ENCODE peak calls at places on chromosomes 2 and 18, in eight cellular contexts. I is tibial nerve; X is CD4-positive, alpha-beta memory T cell; G is left ventricle myocardium inferior; M is GM23248; E is A549; H is hepatocyte; D is tibial artery. P is an unnamed sample.

GRCh38 chr2:146934921-146935320 is 909.9 kb upstream of the ACVR2A start:
- DNase-seq in I (no peak), X (no peak), G (no peak), M (no peak), E (no peak), H (no peak), D (no peak), P (no peak)

GRCh38 chr2:199977984-199978415 is 22.6 kb downstream of the MAIP1 start:
- DNase-seq in I (no peak), X (no peak), G (no peak), M (peak; percentile 81), E (no peak), H (peak; percentile 69), D (no peak), P (no peak)

GRCh38 chr2:67650292-67651133 is 253.4 kb downstream of the ETAA1 start:
- DNase-seq in I (peak; percentile 76), X (no peak), G (peak; percentile 82), M (peak; percentile 95), E (peak; percentile 49), H (peak; percentile 93), D (peak; percentile 91), P (peak; percentile 90)

GRCh38 chr2:240523451-240524281 is 34.1 kb downstream of the ANKMY1 start:
- DNase-seq in I (no peak), X (no peak), G (no peak), M (no peak), E (no peak), H (no peak), D (no peak), P (no peak)

GRCh38 chr2:58904091-58904490 is 663.0 kb upstream of the FANCL start:
- DNase-seq in I (no peak), X (no peak), G (no peak), M (no peak), E (no peak), H (no peak), D (no peak), P (no peak)

GRCh38 chr2:45195916-45196315 is 186.7 kb upstream of the SIX2 start:
- DNase-seq in I (no peak), X (no peak), G (no peak), M (no peak), E (no peak), H (no peak), D (no peak), P (no peak)

GRCh38 chr2:63840081-63840784 is 1.5 kb upstream of the UGP2 start:
- DNase-seq in I (peak; percentile 17), X (no peak), G (no peak), M (no peak), E (peak; percentile 30), H (no peak), D (no peak), P (no peak)

GRCh38 chr2:168748461-168748860 is 54.0 kb upstream of the NOSTRIN start:
- DNase-seq in I (no peak), X (no peak), G (no peak), M (no peak), E (no peak), H (no peak), D (no peak), P (no peak)

GRCh38 chr18:41745166-41746049 is 209.6 kb upstream of the PIK3C3 start:
- DNase-seq in I (no peak), X (no peak), G (peak; percentile 16), M (peak; percentile 54), E (peak; percentile 4), H (peak; percentile 80), D (no peak), P (peak; percentile 65)

GRCh38 chr2:239949537-239949936 is 75.6 kb downstream of the NDUFA10 start:
- DNase-seq in I (no peak), X (no peak), G (no peak), M (no peak), E (no peak), H (no peak), D (no peak), P (no peak)

GRCh38 chr2:70962211-70962884 is 16.1 kb upstream of the ANKRD53 start:
- DNase-seq in I (no peak), X (no peak), G (no peak), M (no peak), E (no peak), H (peak; percentile 3), D (peak; percentile 53), P (no peak)

GRCh38 chr2:237217995-237218621 is 132.4 kb downstream of the COPS8 start:
- DNase-seq in I (no peak), X (no peak), G (no peak), M (peak; percentile 14), E (no peak), H (no peak), D (no peak), P (no peak)

GRCh38 chr2:40955635-40956034 is 503.7 kb upstream of the SLC8A1 start:
- DNase-seq in I (no peak), X (no peak), G (no peak), M (no peak), E (no peak), H (peak; percentile 5), D (no peak), P (no peak)

GRCh38 chr2:172216348-172216933 is 113.7 kb upstream of the DLX2 start:
- DNase-seq in I (no peak), X (no peak), G (no peak), M (no peak), E (no peak), H (no peak), D (no peak), P (no peak)

GRCh38 chr2:85995648-85996529 is 107.1 kb upstream of the ST3GAL5 start:
- DNase-seq in I (no peak), X (no peak), G (no peak), M (no peak), E (no peak), H (no peak), D (no peak), P (peak; percentile 37)
- H3K27ac ChIP-seq in I (peak overlapping the region; percentile 95), X (no peak overlapping the region), G (peak overlapping the region; percentile 82), M (no peak overlapping the region), E (no peak overlapping the region), H (peak overlapping the region; percentile 90), D (peak overlapping the region; percentile 83), P (peak overlapping the region; percentile 40)

GRCh38 chr2:190888449-190888848 is 7.8 kb downstream of the GLS start:
- DNase-seq in I (no peak), X (no peak), G (no peak), M (no peak), E (no peak), H (no peak), D (no peak), P (no peak)

GRCh38 chr2:190891370-190891769 is 10.7 kb downstream of the GLS start:
- DNase-seq in I (no peak), X (no peak), G (no peak), M (no peak), E (no peak), H (no peak), D (no peak), P (no peak)

GRCh38 chr2:190889175-190889943 is 8.7 kb downstream of the GLS start:
- DNase-seq in I (no peak), X (no peak), G (no peak), M (no peak), E (no peak), H (no peak), D (no peak), P (no peak)

GRCh38 chr2:190882831-190883582 is 2.4 kb downstream of the GLS start:
- DNase-seq in I (no peak), X (no peak), G (no peak), M (peak; percentile 41), E (no peak), H (no peak), D (no peak), P (no peak)

DNA sequence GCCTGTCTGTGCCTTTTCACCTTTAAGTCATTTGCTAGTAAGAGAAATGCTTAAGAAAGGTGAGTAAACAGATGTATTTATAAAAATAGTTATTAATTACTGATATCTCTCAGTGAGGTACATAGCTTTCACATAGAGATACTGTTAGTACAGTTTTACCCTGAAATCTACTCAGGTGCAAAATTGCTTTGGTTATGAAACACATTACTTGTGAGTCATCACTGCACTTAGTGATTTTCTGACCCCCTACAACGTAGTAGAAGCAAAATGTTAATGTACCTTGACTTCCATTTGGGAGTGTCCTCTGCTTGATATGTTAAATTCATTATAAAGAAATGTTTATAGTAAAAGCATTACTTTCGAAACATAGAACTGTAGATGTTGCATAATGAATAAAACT is 6.5 kb downstream of the GLS start:
- DNase-seq in I (no peak), X (no peak), G (no peak), M (peak; percentile 48), E (peak; percentile 7), H (no peak), D (no peak), P (no peak)
- H3K4me1 ChIP-seq in I (peaks cover 90% of the 10 kb centered on the region), X (peaks cover 92% of the 10 kb centered on the region), G (peaks cover 100% of the 10 kb centered on the region), M (peaks cover 77% of the 10 kb centered on the region), E (peaks cover 80% of the 10 kb centered on the region), H (no peaks in the 10 kb centered on the region), D (peaks cover 16% of the 10 kb centered on the region), P (peaks cover 3% of the 10 kb centered on the region)

DNA sequence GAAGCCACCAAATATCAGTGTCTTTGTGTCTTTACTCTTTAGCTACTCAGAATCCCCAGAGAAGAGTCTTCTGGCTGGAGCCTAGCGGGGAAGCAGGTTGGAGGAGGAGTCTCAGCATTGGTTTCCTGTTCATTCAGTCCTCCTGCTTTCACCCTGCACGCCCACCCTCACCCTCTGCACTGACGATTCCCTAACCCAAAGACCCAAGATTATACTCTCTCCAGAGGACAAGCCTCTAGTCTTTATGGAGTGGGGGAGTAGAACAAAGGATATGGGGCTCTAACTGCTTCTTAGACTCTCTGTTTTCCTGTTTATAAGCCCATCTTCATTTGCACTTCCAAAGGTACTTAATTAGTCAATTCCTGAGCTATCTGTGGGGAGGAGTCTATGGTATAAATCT is 338.8 kb downstream of the AGPS start:
- DNase-seq in I (no peak), X (no peak), G (no peak), M (no peak), E (no peak), H (no peak), D (no peak), P (no peak)
- H3K27ac ChIP-seq in I (no peak overlapping the region), X (no peak overlapping the region), G (no peak overlapping the region), M (no peak overlapping the region), E (no peak overlapping the region), H (no peak overlapping the region), D (no peak overlapping the region), P (no peak overlapping the region)

GRCh38 chr2:207254526-207255464 is 89.0 kb upstream of the KLF7 start:
- DNase-seq in I (no peak), X (no peak), G (no peak), M (peak; percentile 82), E (no peak), H (no peak), D (no peak), P (no peak)

GRCh38 chr2:207255565-207255964 is 89.8 kb upstream of the KLF7 start:
- DNase-seq in I (no peak), X (no peak), G (no peak), M (peak; percentile 58), E (no peak), H (no peak), D (no peak), P (no peak)

GRCh38 chr2:207252416-207252815 is 86.7 kb upstream of the KLF7 start:
- DNase-seq in I (no peak), X (no peak), G (no peak), M (no peak), E (no peak), H (no peak), D (no peak), P (no peak)

GRCh38 chr2:207252979-207253640 is 87.4 kb upstream of the KLF7 start:
- DNase-seq in I (no peak), X (no peak), G (no peak), M (peak; percentile 40), E (no peak), H (no peak), D (no peak), P (no peak)

GRCh38 chr2:207253946-207254345 is 88.2 kb upstream of the KLF7 start:
- DNase-seq in I (no peak), X (no peak), G (no peak), M (peak; percentile 96), E (peak; percentile 21), H (peak; percentile 24), D (no peak), P (no peak)
- H3K4me1 ChIP-seq in I (peaks cover 31% of the 10 kb centered on the region), X (no peaks in the 10 kb centered on the region), G (peaks cover 30% of the 10 kb centered on the region), M (peaks cover 93% of the 10 kb centered on the region), E (peaks cover 73% of the 10 kb centered on the region), H (peaks cover 19% of the 10 kb centered on the region), D (peaks cover 18% of the 10 kb centered on the region), P (peaks cover 18% of the 10 kb centered on the region)